ENCODE peak calls at places on chromosome 13, in seven cellular contexts. V is T-helper 2 cell treated with Interferon-gamma antibody and Interleukin-4, amounts not matched to agents 5 μg/mL and 100 μg/mL, for 36 hours; M is HCEC 1CT; C is cortex of kidney; N is CD8-positive, alpha-beta memory T cell; Z is stimulated activated CD8-positive, alpha-beta memory T cell treated with anti-CD3 and anti-CD28 coated beads, Interleukin-2, amount 100 ng/mL, for 48 hours; R is AG04449. L is an unnamed sample.

GRCh38 chr13:80196756-80197155 is 144.2 kb downstream of the SPRY2 start:
- DNase-seq in V (no peak), M (no peak), C (no peak), N (no peak), Z (no peak), R (no peak), L (peak)

GRCh38 chr13:70817571-70817970 is 709.3 kb upstream of the KLHL1 start:
- DNase-seq in V (no peak), M (no peak), C (no peak), N (no peak), Z (no peak), R (no peak), L (no peak)

GRCh38 chr13:67416047-67416925 is 186.2 kb upstream of the PCDH9 start:
- DNase-seq in V (no peak), M (peak), C (no peak), N (no peak), Z (no peak), R (no peak), L (peak)

GRCh38 chr13:19769854-19770253 is 12.9 kb downstream of the PSPC1 start:
- DNase-seq in V (no peak), M (peak), C (no peak), N (no peak), Z (no peak), R (no peak), L (no peak)

GRCh38 chr13:24680258-24680920 is at the start of gene ATP12A:
- DNase-seq in V (peak), M (no peak), C (no peak), N (peak), Z (no peak), R (no peak), L (no peak)

GRCh38 chr13:73991884-73992283 is 142.3 kb downstream of the KLF12 start:
- DNase-seq in V (no peak), M (no peak), C (no peak), N (no peak), Z (no peak), R (no peak), L (no peak)

GRCh38 chr13:40813662-40814454 is 24.4 kb downstream of the SLC25A15 start:
- DNase-seq in V (no peak), M (peak), C (no peak), N (no peak), Z (no peak), R (no peak), L (peak)

GRCh38 chr13:30807392-30807791 is 72.0 kb downstream of the ALOX5AP start:
- DNase-seq in V (no peak), M (no peak), C (no peak), N (no peak), Z (no peak), R (no peak), L (no peak)

GRCh38 chr13:46831588-46832194 is 34.7 kb upstream of the ESD start:
- DNase-seq in V (peak), M (peak), C (no peak), N (no peak), Z (no peak), R (no peak), L (peak)

GRCh38 chr13:104984296-104984818 is 1551.1 kb downstream of the EFNB2 start:
- DNase-seq in V (peak), M (no peak), C (no peak), N (no peak), Z (peak), R (peak), L (peak)